ENCODE peak calls at places on chromosomes 1 and 21, in eight cellular contexts. One of them, this sample, is unnamed.

GRCh38 chr21:17585875-17586450 is 26.7 kb downstream of the BTG3 start:
- ATAC-seq in upper lobe of left lung: no peak
- ATAC-seq in HCT116: peak; percentile 63
- ATAC-seq in heart left ventricle: no peak
- ATAC-seq in IMR-90: peak; percentile 76
- ATAC-seq in A549: peak; percentile 54
- ATAC-seq in HepG2: peak; percentile 58
- ATAC-seq in body of pancreas: peak; percentile 73
- ATAC-seq in this sample: no peak

GRCh38 chr1:232225336-232226131 is 404.4 kb downstream of the SIPA1L2 start:
- ATAC-seq in upper lobe of left lung: no peak
- ATAC-seq in HCT116: no peak
- ATAC-seq in heart left ventricle: no peak
- ATAC-seq in IMR-90: peak; percentile 40
- ATAC-seq in A549: no peak
- ATAC-seq in HepG2: no peak
- ATAC-seq in body of pancreas: no peak
- ATAC-seq in this sample: no peak

GRCh38 chr1:94621802-94622201 is 80.2 kb upstream of the F3 start:
- ATAC-seq in upper lobe of left lung: no peak
- ATAC-seq in HCT116: peak; percentile 1
- ATAC-seq in heart left ventricle: no peak
- ATAC-seq in IMR-90: peak; percentile 4
- ATAC-seq in A549: no peak
- ATAC-seq in HepG2: no peak
- ATAC-seq in body of pancreas: no peak
- ATAC-seq in this sample: no peak

GRCh38 chr1:58670200-58670599 is 29.7 kb downstream of the MYSM1 start:
- ATAC-seq in upper lobe of left lung: no peak
- ATAC-seq in HCT116: no peak
- ATAC-seq in heart left ventricle: no peak
- ATAC-seq in IMR-90: no peak
- ATAC-seq in A549: no peak
- ATAC-seq in HepG2: no peak
- ATAC-seq in body of pancreas: no peak
- ATAC-seq in this sample: no peak

GRCh38 chr1:154848983-154849382 is 21.1 kb downstream of the KCNN3 start:
- ATAC-seq in upper lobe of left lung: no peak
- ATAC-seq in HCT116: no peak
- ATAC-seq in heart left ventricle: no peak
- ATAC-seq in IMR-90: no peak
- ATAC-seq in A549: no peak
- ATAC-seq in HepG2: no peak
- ATAC-seq in body of pancreas: no peak
- ATAC-seq in this sample: no peak

GRCh38 chr1:59005491-59006308 is 221.9 kb upstream of the JUN start:
- ATAC-seq in upper lobe of left lung: no peak
- ATAC-seq in HCT116: no peak
- ATAC-seq in heart left ventricle: peak; percentile 36
- ATAC-seq in IMR-90: no peak
- ATAC-seq in A549: no peak
- ATAC-seq in HepG2: no peak
- ATAC-seq in body of pancreas: no peak
- ATAC-seq in this sample: no peak

GRCh38 chr1:172068334-172068733 is 227.0 kb downstream of the DNM3 start:
- ATAC-seq in upper lobe of left lung: no peak
- ATAC-seq in HCT116: no peak
- ATAC-seq in heart left ventricle: no peak
- ATAC-seq in IMR-90: no peak
- ATAC-seq in A549: no peak
- ATAC-seq in HepG2: no peak
- ATAC-seq in body of pancreas: no peak
- ATAC-seq in this sample: no peak

GRCh38 chr1:41504126-41505035 is 19.9 kb upstream of the EDN2 start:
- ATAC-seq in upper lobe of left lung: peak; percentile 21
- ATAC-seq in HCT116: peak; percentile 66
- ATAC-seq in heart left ventricle: no peak
- ATAC-seq in IMR-90: peak; percentile 39
- ATAC-seq in A549: no peak
- ATAC-seq in HepG2: no peak
- ATAC-seq in body of pancreas: no peak
- ATAC-seq in this sample: no peak

GRCh38 chr1:55246331-55246730 is 31.2 kb upstream of the USP24 start:
- ATAC-seq in upper lobe of left lung: no peak
- ATAC-seq in HCT116: no peak
- ATAC-seq in heart left ventricle: no peak
- ATAC-seq in IMR-90: no peak
- ATAC-seq in A549: no peak
- ATAC-seq in HepG2: no peak
- ATAC-seq in body of pancreas: no peak
- ATAC-seq in this sample: no peak

GRCh38 chr1:243910612-243911011 is 60.6 kb upstream of the AKT3 start:
- ATAC-seq in upper lobe of left lung: no peak
- ATAC-seq in HCT116: no peak
- ATAC-seq in heart left ventricle: no peak
- ATAC-seq in IMR-90: no peak
- ATAC-seq in A549: no peak
- ATAC-seq in HepG2: no peak
- ATAC-seq in body of pancreas: no peak
- ATAC-seq in this sample: no peak

GRCh38 chr1:55670331-55671082 is 455.3 kb upstream of the USP24 start:
- ATAC-seq in upper lobe of left lung: no peak
- ATAC-seq in HCT116: no peak
- ATAC-seq in heart left ventricle: no peak
- ATAC-seq in IMR-90: peak; percentile 68
- ATAC-seq in A549: no peak
- ATAC-seq in HepG2: no peak
- ATAC-seq in body of pancreas: no peak
- ATAC-seq in this sample: peak; percentile 38

GRCh38 chr1:109910963-109911798 is 532 bp downstream of the CSF1 start:
- ATAC-seq in upper lobe of left lung: no peak
- ATAC-seq in HCT116: peak; percentile 64
- ATAC-seq in heart left ventricle: peak; percentile 4
- ATAC-seq in IMR-90: peak; percentile 1
- ATAC-seq in A549: peak; percentile 8
- ATAC-seq in HepG2: peak; percentile 6
- ATAC-seq in body of pancreas: peak; percentile 61
- ATAC-seq in this sample: no peak

GRCh38 chr21:25567472-25567871 is 39.8 kb downstream of the MRPL39 start:
- ATAC-seq in upper lobe of left lung: no peak
- ATAC-seq in HCT116: no peak
- ATAC-seq in heart left ventricle: no peak
- ATAC-seq in IMR-90: no peak
- ATAC-seq in A549: no peak
- ATAC-seq in HepG2: no peak
- ATAC-seq in body of pancreas: no peak
- ATAC-seq in this sample: no peak

GRCh38 chr21:25571726-25572121 is 35.6 kb downstream of the MRPL39 start:
- ATAC-seq in upper lobe of left lung: no peak
- ATAC-seq in HCT116: no peak
- ATAC-seq in heart left ventricle: no peak
- ATAC-seq in IMR-90: no peak
- ATAC-seq in A549: no peak
- ATAC-seq in HepG2: no peak
- ATAC-seq in body of pancreas: no peak
- ATAC-seq in this sample: no peak

GRCh38 chr21:25569084-25569483 is 38.2 kb downstream of the MRPL39 start:
- ATAC-seq in upper lobe of left lung: no peak
- ATAC-seq in HCT116: no peak
- ATAC-seq in heart left ventricle: no peak
- ATAC-seq in IMR-90: no peak
- ATAC-seq in A549: no peak
- ATAC-seq in HepG2: no peak
- ATAC-seq in body of pancreas: no peak
- ATAC-seq in this sample: no peak

GRCh38 chr21:25568230-25568629 is 39.1 kb downstream of the MRPL39 start:
- ATAC-seq in upper lobe of left lung: no peak
- ATAC-seq in HCT116: no peak
- ATAC-seq in heart left ventricle: peak; percentile 76
- ATAC-seq in IMR-90: peak; percentile 79
- ATAC-seq in A549: no peak
- ATAC-seq in HepG2: no peak
- ATAC-seq in body of pancreas: no peak
- ATAC-seq in this sample: peak; percentile 41

GRCh38 chr21:25569711-25570110 is 37.6 kb downstream of the MRPL39 start:
- ATAC-seq in upper lobe of left lung: no peak
- ATAC-seq in HCT116: no peak
- ATAC-seq in heart left ventricle: no peak
- ATAC-seq in IMR-90: no peak
- ATAC-seq in A549: no peak
- ATAC-seq in HepG2: no peak
- ATAC-seq in body of pancreas: no peak
- ATAC-seq in this sample: no peak
- TF ChIP-seq POLR2A in upper lobe of left lung: no peak
- TF ChIP-seq POLR2A in HCT116: no peak
- TF ChIP-seq POLR2A in heart left ventricle: no peak
- TF ChIP-seq POLR2A in IMR-90: no peak
- TF ChIP-seq POLR2A in A549: no peak
- TF ChIP-seq POLR2A in HepG2: no peak
- TF ChIP-seq POLR2A in body of pancreas: no peak
- TF ChIP-seq POLR2A in this sample: no peak

DNA sequence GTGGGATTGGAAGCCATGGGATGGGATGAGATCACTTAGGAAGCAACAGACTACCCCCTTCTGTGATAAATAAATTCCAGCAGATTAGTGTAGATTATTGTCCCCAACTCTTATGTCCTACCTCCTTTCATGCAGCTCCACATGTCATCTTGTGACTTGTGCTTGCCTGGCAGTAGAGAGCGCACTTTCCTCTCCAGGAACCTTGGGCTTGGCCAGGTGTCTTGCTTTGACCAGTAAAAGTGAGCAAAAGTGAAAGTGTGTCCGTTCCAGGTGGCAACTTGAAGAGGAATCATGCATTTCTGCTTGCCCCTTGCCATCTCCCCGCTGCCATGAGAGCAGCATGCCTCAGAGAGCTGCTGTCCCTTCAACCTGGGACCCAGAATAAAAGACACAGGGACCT is 122.9 kb upstream of the ERG start:
- ATAC-seq in upper lobe of left lung: no peak
- ATAC-seq in HCT116: peak; percentile 53
- ATAC-seq in heart left ventricle: no peak
- ATAC-seq in IMR-90: no peak
- ATAC-seq in A549: no peak
- ATAC-seq in HepG2: peak; percentile 73
- ATAC-seq in body of pancreas: no peak
- ATAC-seq in this sample: no peak
- TF ChIP-seq CTCF in upper lobe of left lung: no peak
- TF ChIP-seq CTCF in HCT116: no peak
- TF ChIP-seq CTCF in heart left ventricle: no peak
- TF ChIP-seq CTCF in IMR-90: no peak
- TF ChIP-seq CTCF in A549: no peak
- TF ChIP-seq CTCF in HepG2: peak; percentile 41
- TF ChIP-seq CTCF in body of pancreas: no peak
- TF ChIP-seq CTCF in this sample: no peak

GRCh38 chr1:30965914-30966313 is 57.4 kb upstream of the SDC3 start:
- ATAC-seq in upper lobe of left lung: no peak
- ATAC-seq in HCT116: no peak
- ATAC-seq in heart left ventricle: peak; percentile 23
- ATAC-seq in IMR-90: no peak
- ATAC-seq in A549: no peak
- ATAC-seq in HepG2: no peak
- ATAC-seq in body of pancreas: no peak
- ATAC-seq in this sample: no peak

GRCh38 chr1:30966690-30967369 is 58.3 kb upstream of the SDC3 start:
- ATAC-seq in upper lobe of left lung: no peak
- ATAC-seq in HCT116: peak; percentile 55
- ATAC-seq in heart left ventricle: no peak
- ATAC-seq in IMR-90: peak; percentile 69
- ATAC-seq in A549: no peak
- ATAC-seq in HepG2: no peak
- ATAC-seq in body of pancreas: no peak
- ATAC-seq in this sample: peak; percentile 73

GRCh38 chr1:30968220-30968971 is 59.8 kb upstream of the SDC3 start:
- ATAC-seq in upper lobe of left lung: no peak
- ATAC-seq in HCT116: no peak
- ATAC-seq in heart left ventricle: no peak
- ATAC-seq in IMR-90: no peak
- ATAC-seq in A549: no peak
- ATAC-seq in HepG2: no peak
- ATAC-seq in body of pancreas: no peak
- ATAC-seq in this sample: no peak

GRCh38 chr1:30974536-30974935 is 66.0 kb upstream of the SDC3 start:
- ATAC-seq in upper lobe of left lung: no peak
- ATAC-seq in HCT116: no peak
- ATAC-seq in heart left ventricle: no peak
- ATAC-seq in IMR-90: no peak
- ATAC-seq in A549: no peak
- ATAC-seq in HepG2: no peak
- ATAC-seq in body of pancreas: no peak
- ATAC-seq in this sample: no peak

DNA sequence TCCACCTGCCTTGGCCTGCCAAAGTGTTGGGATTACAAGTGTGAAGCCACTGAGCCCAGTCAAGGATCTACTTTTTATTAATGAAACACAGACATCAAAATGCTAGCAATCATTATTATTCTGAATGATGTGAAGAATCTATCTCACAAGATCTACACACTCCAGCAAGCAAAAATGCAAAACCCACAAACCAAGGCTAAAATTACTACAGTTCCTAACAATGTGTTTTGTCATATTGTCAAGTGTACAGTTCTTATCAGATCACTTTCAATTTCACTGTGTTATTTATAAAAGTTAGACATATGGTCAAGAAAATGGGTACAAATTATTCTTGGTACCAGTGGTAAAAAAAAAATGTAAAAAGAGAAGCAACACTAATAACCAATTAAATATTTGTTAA is 61.3 kb upstream of the SDC3 start:
- ATAC-seq in upper lobe of left lung: no peak
- ATAC-seq in HCT116: no peak
- ATAC-seq in heart left ventricle: no peak
- ATAC-seq in IMR-90: no peak
- ATAC-seq in A549: no peak
- ATAC-seq in HepG2: no peak
- ATAC-seq in body of pancreas: no peak
- ATAC-seq in this sample: no peak
- TF ChIP-seq POLR2A in upper lobe of left lung: no peak
- TF ChIP-seq POLR2A in HCT116: no peak
- TF ChIP-seq POLR2A in heart left ventricle: no peak
- TF ChIP-seq POLR2A in IMR-90: no peak
- TF ChIP-seq POLR2A in A549: no peak
- TF ChIP-seq POLR2A in HepG2: no peak
- TF ChIP-seq POLR2A in body of pancreas: no peak
- TF ChIP-seq POLR2A in this sample: no peak

DNA sequence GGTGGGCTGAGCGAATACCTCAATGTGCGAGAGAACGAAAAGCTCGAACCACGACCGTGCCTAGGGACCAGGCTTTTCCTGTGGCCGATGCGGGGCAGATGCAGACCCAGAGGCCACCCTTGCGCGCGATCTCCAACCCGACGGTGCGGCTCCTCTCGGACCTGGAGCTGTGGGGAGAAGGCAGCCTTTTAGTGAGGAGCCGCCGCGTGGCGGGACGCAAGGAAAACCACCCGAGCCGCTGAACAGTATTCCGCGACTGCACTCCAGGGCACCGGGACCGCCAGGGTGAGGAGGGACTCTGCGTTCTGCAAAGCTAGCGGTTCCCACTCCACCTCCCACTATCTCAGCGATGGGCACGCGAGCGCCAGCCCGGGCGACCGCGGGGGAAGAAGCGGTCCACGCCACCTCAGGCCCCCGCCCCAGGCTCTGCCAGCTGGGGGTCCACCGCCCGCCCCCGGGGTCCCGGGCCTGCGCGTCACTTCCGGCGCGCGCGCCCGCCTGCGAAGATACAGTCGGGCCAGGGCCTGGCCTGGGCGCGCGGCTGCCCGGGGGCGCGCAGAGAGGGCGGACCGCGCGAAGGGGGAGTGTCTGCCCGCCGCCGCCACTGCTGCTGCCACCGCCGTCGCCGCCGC is 66.5 kb upstream of the PRKACB start:
- ATAC-seq in upper lobe of left lung: peak; percentile 85
- ATAC-seq in HCT116: peak; percentile 90
- ATAC-seq in heart left ventricle: peak; percentile 99
- ATAC-seq in IMR-90: peak; percentile 94
- ATAC-seq in A549: peak; percentile 95
- ATAC-seq in HepG2: peak; percentile 94
- ATAC-seq in body of pancreas: peak; percentile 96
- ATAC-seq in this sample: peak; percentile 96
- TF ChIP-seq CTCF in upper lobe of left lung: no peak
- TF ChIP-seq CTCF in HCT116: peak; percentile 3
- TF ChIP-seq CTCF in heart left ventricle: peak; percentile 6
- TF ChIP-seq CTCF in IMR-90: no peak
- TF ChIP-seq CTCF in A549: no peak
- TF ChIP-seq CTCF in HepG2: no peak
- TF ChIP-seq CTCF in body of pancreas: no peak
- TF ChIP-seq CTCF in this sample: peak; percentile 32

This sample was measured in gastroesophageal sphincter.